ENCODE peak calls at places on chromosome 7, in ten cellular contexts. One of them, this sample, is unnamed. For H3K4me1, the result is how much of the 10 kb centered on the place peaks cover.

GRCh38 chr7:140263277-140263676 is 86.5 kb upstream of the KDM7A start:
- DNase-seq in aorta: no peak
- DNase-seq in colonic mucosa: no peak
- DNase-seq in mucosa of descending colon: no peak
- DNase-seq in pancreas: no peak
- DNase-seq in H9: no peak
- DNase-seq in PC-3: no peak
- DNase-seq in upper lobe of right lung: no peak
- DNase-seq in fibroblast of lung: no peak
- DNase-seq in naive thymus-derived CD4-positive, alpha-beta T cell: peak
- DNase-seq in this sample: no peak

GRCh38 chr7:129779602-129780256 is 168.2 kb downstream of the NRF1 start:
- DNase-seq in aorta: no peak
- DNase-seq in colonic mucosa: no peak
- DNase-seq in mucosa of descending colon: peak
- DNase-seq in pancreas: no peak
- DNase-seq in H9: no peak
- DNase-seq in PC-3: peak
- DNase-seq in upper lobe of right lung: peak
- DNase-seq in fibroblast of lung: no peak
- DNase-seq in naive thymus-derived CD4-positive, alpha-beta T cell: no peak
- DNase-seq in this sample: peak

GRCh38 chr7:132557489-132558044 is 18.7 kb downstream of the PLXNA4 start:
- DNase-seq in aorta: no peak
- DNase-seq in colonic mucosa: no peak
- DNase-seq in mucosa of descending colon: no peak
- DNase-seq in pancreas: no peak
- DNase-seq in H9: no peak
- DNase-seq in PC-3: peak
- DNase-seq in upper lobe of right lung: no peak
- DNase-seq in fibroblast of lung: peak
- DNase-seq in naive thymus-derived CD4-positive, alpha-beta T cell: no peak
- DNase-seq in this sample: no peak

GRCh38 chr7:156115582-156115981 is 303.3 kb upstream of the SHH start:
- DNase-seq in aorta: no peak
- DNase-seq in colonic mucosa: no peak
- DNase-seq in mucosa of descending colon: no peak
- DNase-seq in pancreas: no peak
- DNase-seq in H9: no peak
- DNase-seq in PC-3: no peak
- DNase-seq in upper lobe of right lung: peak
- DNase-seq in fibroblast of lung: no peak
- DNase-seq in naive thymus-derived CD4-positive, alpha-beta T cell: no peak
- DNase-seq in this sample: no peak

GRCh38 chr7:33250421-33250827 is 121.1 kb downstream of the BBS9 start:
- DNase-seq in aorta: no peak
- DNase-seq in colonic mucosa: no peak
- DNase-seq in mucosa of descending colon: no peak
- DNase-seq in pancreas: no peak
- DNase-seq in H9: no peak
- DNase-seq in PC-3: no peak
- DNase-seq in upper lobe of right lung: no peak
- DNase-seq in fibroblast of lung: peak
- DNase-seq in naive thymus-derived CD4-positive, alpha-beta T cell: no peak
- DNase-seq in this sample: no peak

GRCh38 chr7:52088008-52088787 is 771.6 kb upstream of the COBL start:
- DNase-seq in aorta: peak
- DNase-seq in colonic mucosa: no peak
- DNase-seq in mucosa of descending colon: no peak
- DNase-seq in pancreas: no peak
- DNase-seq in H9: peak
- DNase-seq in PC-3: no peak
- DNase-seq in upper lobe of right lung: no peak
- DNase-seq in fibroblast of lung: no peak
- DNase-seq in naive thymus-derived CD4-positive, alpha-beta T cell: no peak
- DNase-seq in this sample: peak

GRCh38 chr7:19480383-19480782 is 228.5 kb downstream of the POLR1F start:
- DNase-seq in aorta: no peak
- DNase-seq in colonic mucosa: no peak
- DNase-seq in mucosa of descending colon: no peak
- DNase-seq in pancreas: no peak
- DNase-seq in H9: no peak
- DNase-seq in PC-3: no peak
- DNase-seq in upper lobe of right lung: no peak
- DNase-seq in fibroblast of lung: no peak
- DNase-seq in naive thymus-derived CD4-positive, alpha-beta T cell: no peak
- DNase-seq in this sample: no peak

GRCh38 chr7:95609277-95609971 is 13.1 kb upstream of the PDK4 start:
- DNase-seq in aorta: no peak
- DNase-seq in colonic mucosa: peak
- DNase-seq in mucosa of descending colon: no peak
- DNase-seq in pancreas: peak
- DNase-seq in H9: no peak
- DNase-seq in PC-3: peak
- DNase-seq in upper lobe of right lung: no peak
- DNase-seq in fibroblast of lung: peak
- DNase-seq in naive thymus-derived CD4-positive, alpha-beta T cell: no peak
- DNase-seq in this sample: no peak

GRCh38 chr7:44216521-44217030 is 15.8 kb downstream of the YKT6 start:
- DNase-seq in aorta: no peak
- DNase-seq in colonic mucosa: no peak
- DNase-seq in mucosa of descending colon: peak
- DNase-seq in pancreas: no peak
- DNase-seq in H9: peak
- DNase-seq in PC-3: no peak
- DNase-seq in upper lobe of right lung: peak
- DNase-seq in fibroblast of lung: no peak
- DNase-seq in naive thymus-derived CD4-positive, alpha-beta T cell: no peak
- DNase-seq in this sample: no peak

GRCh38 chr7:100509213-100509612 is 25.5 kb downstream of the NYAP1 start:
- DNase-seq in aorta: no peak
- DNase-seq in colonic mucosa: no peak
- DNase-seq in mucosa of descending colon: no peak
- DNase-seq in pancreas: peak
- DNase-seq in H9: no peak
- DNase-seq in PC-3: no peak
- DNase-seq in upper lobe of right lung: peak
- DNase-seq in fibroblast of lung: peak
- DNase-seq in naive thymus-derived CD4-positive, alpha-beta T cell: no peak
- DNase-seq in this sample: no peak

GRCh38 chr7:7851991-7852390 is 116.6 kb upstream of the GLCCI1 start:
- DNase-seq in aorta: no peak
- DNase-seq in colonic mucosa: no peak
- DNase-seq in mucosa of descending colon: no peak
- DNase-seq in pancreas: no peak
- DNase-seq in H9: no peak
- DNase-seq in PC-3: no peak
- DNase-seq in upper lobe of right lung: no peak
- DNase-seq in fibroblast of lung: no peak
- DNase-seq in naive thymus-derived CD4-positive, alpha-beta T cell: no peak
- DNase-seq in this sample: no peak

GRCh38 chr7:49631071-49631826 is 142.2 kb upstream of the VWC2 start:
- DNase-seq in aorta: no peak
- DNase-seq in colonic mucosa: no peak
- DNase-seq in mucosa of descending colon: no peak
- DNase-seq in pancreas: no peak
- DNase-seq in H9: no peak
- DNase-seq in PC-3: no peak
- DNase-seq in upper lobe of right lung: no peak
- DNase-seq in fibroblast of lung: no peak
- DNase-seq in naive thymus-derived CD4-positive, alpha-beta T cell: no peak
- DNase-seq in this sample: no peak

GRCh38 chr7:41005381-41005901 is 697.4 kb downstream of the INHBA start:
- DNase-seq in aorta: no peak
- DNase-seq in colonic mucosa: no peak
- DNase-seq in mucosa of descending colon: no peak
- DNase-seq in pancreas: no peak
- DNase-seq in H9: no peak
- DNase-seq in PC-3: peak
- DNase-seq in upper lobe of right lung: no peak
- DNase-seq in fibroblast of lung: peak
- DNase-seq in naive thymus-derived CD4-positive, alpha-beta T cell: no peak
- DNase-seq in this sample: no peak

GRCh38 chr7:108142675-108143259 is 12.6 kb upstream of the LAMB4 start:
- DNase-seq in aorta: no peak
- DNase-seq in colonic mucosa: no peak
- DNase-seq in mucosa of descending colon: no peak
- DNase-seq in pancreas: no peak
- DNase-seq in H9: no peak
- DNase-seq in PC-3: no peak
- DNase-seq in upper lobe of right lung: no peak
- DNase-seq in fibroblast of lung: no peak
- DNase-seq in naive thymus-derived CD4-positive, alpha-beta T cell: no peak
- DNase-seq in this sample: no peak

GRCh38 chr7:159075563-159076238 is 69.0 kb downstream of the VIPR2 start:
- DNase-seq in aorta: no peak
- DNase-seq in colonic mucosa: peak
- DNase-seq in mucosa of descending colon: no peak
- DNase-seq in pancreas: no peak
- DNase-seq in H9: peak
- DNase-seq in PC-3: no peak
- DNase-seq in upper lobe of right lung: peak
- DNase-seq in fibroblast of lung: no peak
- DNase-seq in naive thymus-derived CD4-positive, alpha-beta T cell: no peak
- DNase-seq in this sample: no peak

GRCh38 chr7:47852330-47853245 is 95.7 kb downstream of the PKD1L1 start:
- DNase-seq in aorta: no peak
- DNase-seq in colonic mucosa: no peak
- DNase-seq in mucosa of descending colon: no peak
- DNase-seq in pancreas: no peak
- DNase-seq in H9: peak
- DNase-seq in PC-3: peak
- DNase-seq in upper lobe of right lung: no peak
- DNase-seq in fibroblast of lung: no peak
- DNase-seq in naive thymus-derived CD4-positive, alpha-beta T cell: no peak
- DNase-seq in this sample: no peak

GRCh38 chr7:99579281-99579955 is 18.6 kb upstream of the TMEM225B start:
- DNase-seq in aorta: no peak
- DNase-seq in colonic mucosa: no peak
- DNase-seq in mucosa of descending colon: no peak
- DNase-seq in pancreas: no peak
- DNase-seq in H9: no peak
- DNase-seq in PC-3: no peak
- DNase-seq in upper lobe of right lung: no peak
- DNase-seq in fibroblast of lung: peak
- DNase-seq in naive thymus-derived CD4-positive, alpha-beta T cell: no peak
- DNase-seq in this sample: no peak

GRCh38 chr7:716212-716611 is 10.3 kb upstream of the DNAAF5 start:
- DNase-seq in aorta: no peak
- DNase-seq in colonic mucosa: no peak
- DNase-seq in mucosa of descending colon: no peak
- DNase-seq in pancreas: no peak
- DNase-seq in H9: peak
- DNase-seq in PC-3: no peak
- DNase-seq in upper lobe of right lung: no peak
- DNase-seq in fibroblast of lung: no peak
- DNase-seq in naive thymus-derived CD4-positive, alpha-beta T cell: no peak
- DNase-seq in this sample: no peak

GRCh38 chr7:116034411-116034810 is 3.8 kb upstream of the TFEC start:
- DNase-seq in aorta: no peak
- DNase-seq in colonic mucosa: no peak
- DNase-seq in mucosa of descending colon: no peak
- DNase-seq in pancreas: no peak
- DNase-seq in H9: no peak
- DNase-seq in PC-3: no peak
- DNase-seq in upper lobe of right lung: no peak
- DNase-seq in fibroblast of lung: no peak
- DNase-seq in naive thymus-derived CD4-positive, alpha-beta T cell: no peak
- DNase-seq in this sample: no peak

GRCh38 chr7:158574308-158575036 is 13.2 kb downstream of the PTPRN2 start:
- DNase-seq in aorta: peak
- DNase-seq in colonic mucosa: no peak
- DNase-seq in mucosa of descending colon: no peak
- DNase-seq in pancreas: no peak
- DNase-seq in H9: no peak
- DNase-seq in PC-3: no peak
- DNase-seq in upper lobe of right lung: no peak
- DNase-seq in fibroblast of lung: no peak
- DNase-seq in naive thymus-derived CD4-positive, alpha-beta T cell: no peak
- DNase-seq in this sample: no peak

GRCh38 chr7:150972094-150972493 is 6.0 kb downstream of the KCNH2 start:
- DNase-seq in aorta: no peak
- DNase-seq in colonic mucosa: no peak
- DNase-seq in mucosa of descending colon: peak
- DNase-seq in pancreas: no peak
- DNase-seq in H9: no peak
- DNase-seq in PC-3: no peak
- DNase-seq in upper lobe of right lung: no peak
- DNase-seq in fibroblast of lung: peak
- DNase-seq in naive thymus-derived CD4-positive, alpha-beta T cell: no peak
- DNase-seq in this sample: no peak
- H3K4me1 ChIP-seq in aorta: under half
- H3K4me1 ChIP-seq in colonic mucosa: under half
- H3K4me1 ChIP-seq in mucosa of descending colon: under half
- H3K4me1 ChIP-seq in pancreas: under half
- H3K4me1 ChIP-seq in H9: under half
- H3K4me1 ChIP-seq in PC-3: under half
- H3K4me1 ChIP-seq in upper lobe of right lung: under half
- H3K4me1 ChIP-seq in fibroblast of lung: under half
- H3K4me1 ChIP-seq in naive thymus-derived CD4-positive, alpha-beta T cell: under half
- H3K4me1 ChIP-seq in this sample: half or more

GRCh38 chr7:106072715-106073091 is 39.4 kb downstream of the SYPL1 start:
- DNase-seq in aorta: no peak
- DNase-seq in colonic mucosa: no peak
- DNase-seq in mucosa of descending colon: no peak
- DNase-seq in pancreas: no peak
- DNase-seq in H9: no peak
- DNase-seq in PC-3: no peak
- DNase-seq in upper lobe of right lung: no peak
- DNase-seq in fibroblast of lung: no peak
- DNase-seq in naive thymus-derived CD4-positive, alpha-beta T cell: no peak
- DNase-seq in this sample: no peak
- H3K4me1 ChIP-seq in aorta: under half
- H3K4me1 ChIP-seq in colonic mucosa: under half
- H3K4me1 ChIP-seq in mucosa of descending colon: under half
- H3K4me1 ChIP-seq in pancreas: under half
- H3K4me1 ChIP-seq in H9: under half
- H3K4me1 ChIP-seq in PC-3: under half
- H3K4me1 ChIP-seq in upper lobe of right lung: under half
- H3K4me1 ChIP-seq in fibroblast of lung: under half
- H3K4me1 ChIP-seq in naive thymus-derived CD4-positive, alpha-beta T cell: under half
- H3K4me1 ChIP-seq in this sample: under half

GRCh38 chr7:131074043-131074442 is 253.6 kb upstream of the MKLN1 start:
- DNase-seq in aorta: no peak
- DNase-seq in colonic mucosa: no peak
- DNase-seq in mucosa of descending colon: no peak
- DNase-seq in pancreas: no peak
- DNase-seq in H9: no peak
- DNase-seq in PC-3: no peak
- DNase-seq in upper lobe of right lung: no peak
- DNase-seq in fibroblast of lung: no peak
- DNase-seq in naive thymus-derived CD4-positive, alpha-beta T cell: no peak
- DNase-seq in this sample: no peak
- H3K4me1 ChIP-seq in aorta: under half
- H3K4me1 ChIP-seq in colonic mucosa: under half
- H3K4me1 ChIP-seq in mucosa of descending colon: under half
- H3K4me1 ChIP-seq in pancreas: under half
- H3K4me1 ChIP-seq in H9: under half
- H3K4me1 ChIP-seq in PC-3: under half
- H3K4me1 ChIP-seq in upper lobe of right lung: half or more
- H3K4me1 ChIP-seq in fibroblast of lung: under half
- H3K4me1 ChIP-seq in naive thymus-derived CD4-positive, alpha-beta T cell: half or more
- H3K4me1 ChIP-seq in this sample: under half

GRCh38 chr7:90879924-90880323 is 283.8 kb downstream of the CDK14 start:
- DNase-seq in aorta: peak
- DNase-seq in colonic mucosa: no peak
- DNase-seq in mucosa of descending colon: no peak
- DNase-seq in pancreas: no peak
- DNase-seq in H9: no peak
- DNase-seq in PC-3: no peak
- DNase-seq in upper lobe of right lung: no peak
- DNase-seq in fibroblast of lung: no peak
- DNase-seq in naive thymus-derived CD4-positive, alpha-beta T cell: no peak
- DNase-seq in this sample: no peak
- H3K4me1 ChIP-seq in aorta: under half
- H3K4me1 ChIP-seq in colonic mucosa: under half
- H3K4me1 ChIP-seq in mucosa of descending colon: under half
- H3K4me1 ChIP-seq in pancreas: under half
- H3K4me1 ChIP-seq in H9: under half
- H3K4me1 ChIP-seq in PC-3: under half
- H3K4me1 ChIP-seq in upper lobe of right lung: under half
- H3K4me1 ChIP-seq in fibroblast of lung: under half
- H3K4me1 ChIP-seq in naive thymus-derived CD4-positive, alpha-beta T cell: under half
- H3K4me1 ChIP-seq in this sample: under half